ENCODE peak calls at places on chromosomes 7 and 10, in five cellular contexts. One of them, this sample, is unnamed.

GRCh38 chr7:115087437-115087836 is 165.5 kb downstream of the MDFIC start:
- DNase-seq in H1: peak
- DNase-seq in HepG2: peak
- DNase-seq in HEK293T: no peak
- DNase-seq in GM12878: no peak
- DNase-seq in this sample: no peak

GRCh38 chr7:4726051-4726450 is 44.0 kb downstream of the FOXK1 start:
- DNase-seq in H1: no peak
- DNase-seq in HepG2: no peak
- DNase-seq in HEK293T: no peak
- DNase-seq in GM12878: no peak
- DNase-seq in this sample: no peak

GRCh38 chr7:44046321-44047061 is 2.0 kb downstream of the DBNL start:
- DNase-seq in HepG2: no peak
- DNase-seq in GM12878: peak
- DNase-seq in HEK293T: no peak
- DNase-seq in H1: no peak
- DNase-seq in this sample: no peak

GRCh38 chr10:88004451-88004850 is 141.0 kb downstream of the PTEN start:
- DNase-seq in H1: no peak
- DNase-seq in HEK293T: no peak
- DNase-seq in GM12878: no peak
- DNase-seq in HepG2: no peak
- DNase-seq in this sample: no peak

GRCh38 chr7:127935847-127936376 is 95.3 kb downstream of the LRRC4 start:
- DNase-seq in H1: no peak
- DNase-seq in HEK293T: no peak
- DNase-seq in GM12878: no peak
- DNase-seq in HepG2: no peak
- DNase-seq in this sample: no peak

GRCh38 chr7:132488634-132489302 is 87.5 kb downstream of the PLXNA4 start:
- DNase-seq in H1: no peak
- DNase-seq in GM12878: no peak
- DNase-seq in HepG2: no peak
- DNase-seq in HEK293T: no peak
- DNase-seq in this sample: no peak

GRCh38 chr10:58641708-58642107 is 129.0 kb downstream of the BICC1 start:
- DNase-seq in HepG2: no peak
- DNase-seq in HEK293T: no peak
- DNase-seq in H1: no peak
- DNase-seq in GM12878: no peak
- DNase-seq in this sample: no peak

GRCh38 chr10:127117125-127117524 is 79.3 kb downstream of the INSYN2A start:
- DNase-seq in HepG2: peak
- DNase-seq in H1: peak
- DNase-seq in GM12878: no peak
- DNase-seq in HEK293T: peak
- DNase-seq in this sample: peak

GRCh38 chr7:4613855-4614548 is 68.1 kb upstream of the FOXK1 start:
- DNase-seq in HepG2: no peak
- DNase-seq in H1: no peak
- DNase-seq in HEK293T: no peak
- DNase-seq in GM12878: no peak
- DNase-seq in this sample: no peak

GRCh38 chr10:36097696-36098095 is 455.6 kb upstream of the FZD8 start:
- DNase-seq in H1: no peak
- DNase-seq in HepG2: no peak
- DNase-seq in HEK293T: no peak
- DNase-seq in GM12878: no peak
- DNase-seq in this sample: no peak

GRCh38 chr7:55034776-55035175 is 16.0 kb downstream of the EGFR start:
- DNase-seq in HepG2: peak
- DNase-seq in H1: no peak
- DNase-seq in GM12878: no peak
- DNase-seq in HEK293T: no peak
- DNase-seq in this sample: no peak

DNA sequence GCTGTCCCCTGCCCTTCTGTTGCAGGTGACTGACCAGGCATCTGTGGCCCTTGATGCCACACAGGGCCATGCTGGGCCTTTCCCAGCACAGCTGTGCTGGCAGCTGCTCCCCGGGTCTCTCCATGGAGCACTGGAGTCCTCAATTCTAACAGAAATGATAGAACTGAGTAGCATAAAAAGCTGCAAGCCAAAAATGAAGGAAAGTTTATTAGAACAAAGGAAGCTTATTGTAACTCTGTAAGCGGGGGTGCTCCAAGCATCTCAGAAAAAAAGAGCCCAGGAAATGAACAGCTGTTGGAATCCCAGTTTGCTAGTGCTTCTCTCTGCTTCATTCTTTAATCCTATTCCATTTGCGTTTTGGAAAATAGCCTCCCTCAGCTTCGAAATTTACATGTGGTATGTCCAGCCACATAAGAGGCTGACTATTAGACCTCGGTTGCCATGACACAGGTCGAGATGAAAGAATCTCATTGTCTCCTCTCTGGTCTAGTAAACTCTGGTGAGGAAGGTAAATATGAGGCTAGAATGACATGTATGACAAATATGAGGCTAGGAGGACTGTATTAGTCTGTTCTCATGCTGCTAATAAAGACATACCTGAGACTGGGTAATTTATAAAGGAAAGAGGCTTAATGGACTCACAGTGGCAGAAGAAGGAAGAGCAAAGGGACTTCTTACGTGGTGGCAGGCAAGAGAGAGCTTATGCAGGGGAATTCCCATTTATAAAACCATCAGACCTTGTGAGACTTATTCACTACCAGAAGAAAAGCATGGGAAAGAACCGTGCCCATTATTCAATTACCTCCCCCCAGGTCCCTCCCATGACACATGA is 23.7 kb downstream of the EPDR1 start:
- DNase-seq in GM12878: peak
- DNase-seq in HEK293T: no peak
- DNase-seq in H1: no peak
- DNase-seq in HepG2: peak
- DNase-seq in this sample: no peak
- TF ChIP-seq SUZ12 in GM12878: no peak
- TF ChIP-seq SUZ12 in HEK293T: no peak
- TF ChIP-seq SUZ12 in H1: no peak
- TF ChIP-seq SUZ12 in HepG2: no peak
- TF ChIP-seq SUZ12 in this sample: no peak

DNA sequence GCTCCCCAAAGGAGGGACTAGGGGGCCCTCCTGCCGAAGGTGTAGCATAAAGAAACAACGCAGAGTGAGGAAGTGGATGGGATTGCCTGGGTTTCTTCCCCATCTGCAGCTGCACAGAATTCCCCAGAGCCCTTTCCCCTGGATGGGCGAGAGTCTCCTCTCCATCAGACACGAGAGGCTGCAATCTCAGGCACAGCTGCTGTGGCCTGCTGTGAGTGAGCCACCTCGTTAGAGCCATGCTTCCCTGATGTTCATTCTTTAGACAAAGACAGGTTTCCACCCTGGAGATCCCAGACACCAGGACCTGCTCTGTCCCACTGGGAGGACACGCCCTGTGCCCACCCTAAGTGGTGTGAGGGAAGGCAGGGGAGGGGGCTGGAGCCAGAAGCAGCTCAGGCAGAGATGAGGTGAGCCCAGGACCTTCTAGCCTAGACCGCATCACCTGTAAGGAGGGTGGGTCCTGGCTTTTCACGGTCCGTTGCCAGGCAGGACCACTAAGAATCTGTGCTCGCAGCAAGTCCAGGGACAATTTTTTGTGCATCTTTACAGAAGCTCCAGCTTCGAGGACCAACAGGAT is 268.6 kb upstream of the TCERG1L start:
- DNase-seq in HepG2: no peak
- DNase-seq in H1: no peak
- DNase-seq in HEK293T: no peak
- DNase-seq in GM12878: no peak
- DNase-seq in this sample: no peak
- TF ChIP-seq SUZ12 in HepG2: no peak
- TF ChIP-seq SUZ12 in H1: no peak
- TF ChIP-seq SUZ12 in HEK293T: no peak
- TF ChIP-seq SUZ12 in GM12878: no peak
- TF ChIP-seq SUZ12 in this sample: no peak

DNA sequence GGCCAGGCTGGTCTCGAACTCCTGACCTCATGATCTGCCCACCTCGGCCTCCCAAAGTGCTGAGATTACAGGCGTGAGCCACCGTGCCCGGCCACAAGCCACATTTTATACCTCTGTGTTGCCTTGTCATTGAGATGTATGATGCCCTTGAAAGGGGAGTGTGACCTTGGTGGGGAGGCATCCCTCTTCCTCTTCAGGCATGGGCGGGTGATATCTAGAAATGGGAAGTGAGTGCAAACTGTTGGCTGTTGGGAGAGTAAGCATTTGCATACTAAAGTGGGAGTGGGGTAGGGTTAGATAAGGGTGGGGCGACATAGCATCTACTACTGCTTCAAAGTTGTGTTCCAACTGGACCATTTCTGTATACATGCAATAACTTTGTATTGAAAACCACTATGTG is 20.1 kb downstream of the RP9 start:
- DNase-seq in HepG2: no peak
- DNase-seq in H1: no peak
- DNase-seq in GM12878: no peak
- DNase-seq in HEK293T: no peak
- DNase-seq in this sample: no peak
- TF ChIP-seq SUZ12 in HepG2: no peak
- TF ChIP-seq SUZ12 in H1: no peak
- TF ChIP-seq SUZ12 in GM12878: no peak
- TF ChIP-seq SUZ12 in HEK293T: no peak
- TF ChIP-seq SUZ12 in this sample: no peak

DNA sequence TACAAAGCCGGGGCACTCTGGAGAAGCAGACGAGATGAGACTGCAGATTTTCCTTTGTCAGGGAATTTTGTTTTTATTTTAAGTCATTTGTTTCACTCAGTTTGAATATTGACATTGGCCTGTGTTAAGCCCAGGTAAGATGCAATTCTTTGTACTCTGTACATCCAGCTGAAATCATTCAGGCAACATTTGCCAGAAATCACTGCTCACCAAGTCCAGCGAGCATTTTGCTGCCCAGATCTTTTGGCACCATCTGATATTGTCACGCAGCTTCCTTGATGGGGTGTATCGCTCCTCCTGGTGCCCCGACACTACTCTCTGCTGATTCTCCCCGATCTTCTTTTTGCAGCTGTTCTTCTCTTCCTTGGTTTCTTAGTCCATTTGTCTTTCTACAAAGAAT is 261.7 kb downstream of the GALNT17 start:
- DNase-seq in GM12878: no peak
- DNase-seq in HEK293T: no peak
- DNase-seq in H1: no peak
- DNase-seq in HepG2: no peak
- DNase-seq in this sample: no peak
- TF ChIP-seq SUZ12 in GM12878: no peak
- TF ChIP-seq SUZ12 in HEK293T: no peak
- TF ChIP-seq SUZ12 in H1: no peak
- TF ChIP-seq SUZ12 in HepG2: no peak
- TF ChIP-seq SUZ12 in this sample: no peak